ENCODE peak calls at places on chromosomes 2 and 18, in five cellular contexts. X is OCI-LY7, Z is fibroblast of pulmonary artery, A is thyroid gland, Q is lower leg skin. R is an unnamed sample.

GRCh38 chr2:241816431-241817121 is 7.6 kb downstream of the NEU4 start:
- DNase-seq in Q (no peak), Z (no peak), A (no peak), X (no peak), R (no peak)

GRCh38 chr2:85888020-85888744 is 608 bp downstream of the ST3GAL5 start:
- DNase-seq in Q (peak), Z (peak), A (peak), X (peak), R (no peak)

GRCh38 chr2:67272195-67272594 is 124.9 kb upstream of the ETAA1 start:
- DNase-seq in Z (peak), Q (no peak), X (no peak), A (no peak), R (peak)

GRCh38 chr2:29749041-29749440 is 172.3 kb downstream of the ALK start:
- DNase-seq in A (no peak), X (no peak), Z (no peak), Q (no peak), R (peak)

GRCh38 chr2:234286118-234286598 is 210.7 kb downstream of the ARL4C start:
- DNase-seq in X (no peak), Z (peak), A (no peak), Q (no peak), R (no peak)

GRCh38 chr2:211085056-211085680 is 528.8 kb downstream of the CPS1 start:
- DNase-seq in Q (no peak), A (no peak), Z (peak), X (peak), R (peak)

GRCh38 chr2:173370198-173370597 is 15.5 kb downstream of the CDCA7 start:
- DNase-seq in X (no peak), Q (no peak), A (no peak), Z (peak), R (no peak)

GRCh38 chr2:182915369-182916326 is 49.2 kb upstream of the FRZB start:
- DNase-seq in Q (no peak), A (no peak), X (no peak), Z (peak), R (peak)

GRCh38 chr2:73716518-73717250 is 20.5 kb downstream of the TPRKB start:
- DNase-seq in A (no peak), Q (no peak), Z (peak), X (no peak), R (no peak)

GRCh38 chr2:36376319-36376765 is 20.8 kb downstream of the CRIM1 start:
- DNase-seq in Z (peak), A (peak), Q (peak), X (no peak), R (peak)

GRCh38 chr18:50089702-50090101 is 105.2 kb downstream of the MYO5B start:
- DNase-seq in Z (no peak), A (no peak), X (no peak), Q (no peak), R (no peak)

GRCh38 chr2:27251786-27252185 is 11.1 kb downstream of the SLC30A3 start:
- DNase-seq in Z (no peak), X (peak), A (no peak), Q (no peak), R (no peak)

GRCh38 chr2:80971-81736 is 34.8 kb upstream of the FAM110C start:
- DNase-seq in A (no peak), Z (no peak), X (no peak), Q (no peak), R (no peak)

GRCh38 chr2:73163522-73164367 is 38.6 kb upstream of the NOTO start:
- DNase-seq in Q (peak), A (peak), Z (peak), X (peak), R (peak)

GRCh38 chr2:137764638-137765037 is 199.6 kb upstream of the HNMT start:
- DNase-seq in A (no peak), X (no peak), Q (no peak), Z (no peak), R (peak)

GRCh38 chr2:99926986-99927385 is 215.4 kb downstream of the AFF3 start:
- DNase-seq in Q (no peak), Z (no peak), X (no peak), A (no peak), R (peak)

GRCh38 chr18:37689841-37690240 is 124.2 kb upstream of the CELF4 start:
- DNase-seq in Q (no peak), X (no peak), A (no peak), Z (peak), R (no peak)

GRCh38 chr2:164655750-164656149 is 34.5 kb upstream of the GRB14 start:
- DNase-seq in X (no peak), Q (no peak), A (peak), Z (peak), R (peak)

GRCh38 chr2:234996467-234997270 is 44.9 kb downstream of the SH3BP4 start:
- DNase-seq in X (no peak), Z (peak), Q (no peak), A (no peak), R (no peak)

GRCh38 chr2:215680605-215681598 is 245.0 kb upstream of the FN1 start:
- DNase-seq in A (peak), Z (peak), X (no peak), Q (no peak), R (peak)

GRCh38 chr2:190126758-190127157 is 64.2 kb upstream of the MSTN start:
- DNase-seq in X (no peak), Z (peak), Q (no peak), A (no peak), R (no peak)

GRCh38 chr2:38155-38554 is 8.2 kb downstream of the FAM110C start:
- DNase-seq in X (no peak), A (no peak), Q (peak), Z (no peak), R (peak)

GRCh38 chr2:46331099-46331766 is 34.0 kb downstream of the EPAS1 start:
- DNase-seq in Z (no peak), A (no peak), Q (no peak), X (no peak), R (peak)

GRCh38 chr2:174066871-174067270 is 101.7 kb upstream of the SP3 start:
- DNase-seq in Q (no peak), Z (no peak), X (no peak), A (no peak), R (no peak)

GRCh38 chr2:70141754-70142589 is 48.8 kb downstream of the C2orf42 start:
- DNase-seq in Z (peak), A (peak), X (peak), Q (no peak), R (no peak)

GRCh38 chr2:169761251-169761969 is 27.8 kb downstream of the KLHL23 start:
- DNase-seq in Q (no peak), A (no peak), X (no peak), Z (no peak), R (no peak)

GRCh38 chr2:241798081-241798630 is 10.8 kb upstream of the NEU4 start:
- DNase-seq in X (no peak), Z (no peak), A (peak), Q (peak), R (no peak)

GRCh38 chr2:241811952-241812729 is 3.1 kb downstream of the NEU4 start:
- DNase-seq in Z (no peak), A (no peak), X (no peak), Q (no peak), R (no peak)

GRCh38 chr18:51194604-51195003 is 2.9 kb downstream of the MEX3C start:
- DNase-seq in A (no peak), Z (no peak), Q (no peak), X (no peak), R (no peak)

GRCh38 chr2:8767324-8767723 is 70.1 kb downstream of the KIDINS220 start:
- DNase-seq in A (no peak), Q (no peak), Z (peak), X (no peak), R (no peak)

GRCh38 chr2:156294945-156295580 is 37.5 kb downstream of the NR4A2 start:
- DNase-seq in Q (no peak), X (no peak), A (no peak), Z (no peak), R (peak)

GRCh38 chr18:76098728-76099514 is 396.1 kb downstream of the ZNF516 start:
- DNase-seq in Q (no peak), X (no peak), Z (no peak), A (no peak), R (no peak)

GRCh38 chr18:77004555-77005380 is 127.8 kb downstream of the MBP start:
- DNase-seq in A (no peak), X (no peak), Q (no peak), Z (no peak), R (no peak)

GRCh38 chr2:101515512-101515911 is 40.6 kb upstream of the RFX8 start:
- DNase-seq in X (no peak), Q (no peak), A (no peak), Z (peak), R (no peak)

GRCh38 chr18:3234457-3234856 is 13.1 kb upstream of the MYL12A start:
- DNase-seq in X (no peak), A (no peak), Z (no peak), Q (no peak), R (no peak)

GRCh38 chr2:127143851-127144782 is 37.2 kb upstream of the BIN1 start:
- DNase-seq in A (no peak), Q (no peak), X (no peak), Z (peak), R (peak)

DNA sequence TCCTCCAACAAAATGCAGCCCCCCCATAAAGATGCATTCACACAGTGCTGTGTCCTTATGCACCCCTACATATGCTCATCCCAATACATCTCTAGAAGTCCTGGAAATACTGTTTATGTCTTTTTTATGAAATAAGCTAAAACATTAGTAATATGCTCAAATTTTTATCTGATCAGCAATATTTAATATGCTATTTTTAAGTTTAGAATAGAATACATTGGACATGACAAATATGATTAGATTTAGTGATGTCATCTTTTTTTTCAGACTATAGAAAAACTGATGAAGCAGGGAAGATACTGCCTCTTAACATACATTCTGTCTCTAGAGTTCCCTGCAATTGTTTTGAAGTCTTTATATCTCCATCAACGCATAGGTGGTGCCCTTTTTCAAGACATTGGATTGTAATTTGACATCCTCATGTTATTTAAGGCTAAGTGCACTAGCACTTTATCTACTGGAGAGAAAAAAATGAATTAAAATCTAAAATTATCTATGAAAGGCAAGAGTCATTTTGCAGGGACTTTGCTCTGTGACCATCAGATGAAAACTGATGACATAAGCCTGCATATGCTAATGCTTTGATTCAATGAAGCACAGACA is 395.3 kb downstream of the LPIN1 start:
- DNase-seq in X (no peak), A (no peak), Z (no peak), Q (no peak), R (no peak)
- H3K4me3 ChIP-seq in X (no peak), A (no peak), Z (no peak), Q (no peak), R (no peak)

GRCh38 chr2:168534926-168535325 is 78.9 kb downstream of the CERS6 start:
- DNase-seq in Z (no peak), A (no peak), X (no peak), Q (no peak), R (no peak)
- TF ChIP-seq CTCF in Z (no peak), A (no peak), X (no peak), Q (no peak), R (no peak)

GRCh38 chr2:201232125-201232815 is 28.1 kb upstream of the CASP8 start:
- DNase-seq in X (peak), Z (peak), A (peak), Q (peak), R (peak)
- H3K4me3 ChIP-seq in X (peak), Z (no peak), A (no peak), Q (no peak), R (no peak)

DNA sequence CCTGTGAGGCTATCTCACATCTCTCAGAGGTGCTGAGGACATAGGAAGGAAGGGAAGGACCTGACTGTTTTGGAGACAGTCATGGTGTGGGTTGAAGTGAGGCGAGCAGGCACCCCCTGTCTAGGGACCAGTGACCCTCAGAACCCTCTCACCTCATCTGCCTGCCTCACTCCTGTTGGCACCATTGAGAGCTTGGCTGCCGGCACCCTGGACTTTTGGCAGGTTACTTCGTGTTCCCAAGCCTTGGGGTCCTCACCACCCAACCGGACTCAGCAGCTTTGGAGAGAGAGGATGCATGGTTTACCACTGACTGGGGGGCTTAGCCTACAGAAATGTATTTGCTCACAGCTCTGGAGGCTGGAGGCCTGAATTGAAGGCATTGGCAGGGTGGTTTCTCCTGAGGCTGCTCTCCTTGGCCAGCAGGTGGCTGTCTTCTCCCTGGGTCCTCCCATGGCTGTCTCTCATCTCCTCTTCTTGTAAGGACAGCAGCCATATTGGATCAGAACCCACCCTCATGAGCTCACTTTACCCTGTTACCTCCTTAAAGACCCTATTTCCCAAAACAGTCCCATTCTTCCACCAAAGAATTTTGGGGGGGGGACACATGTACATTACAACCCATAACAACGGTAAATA is 142.0 kb downstream of the TSN start:
- DNase-seq in Q (no peak), X (peak), Z (peak), A (no peak), R (peak)
- TF ChIP-seq CTCF in Q (no peak), X (peak), Z (peak), A (no peak), R (peak)

GRCh38 chr2:68908392-68908970 is 37.3 kb upstream of the BMP10 start:
- DNase-seq in X (peak), Q (peak), A (peak), Z (peak), R (peak)
- H3K4me3 ChIP-seq in X (peak), Q (no peak), A (no peak), Z (no peak), R (no peak)

GRCh38 chr2:207236156-207236935 is 70.6 kb upstream of the KLF7 start:
- DNase-seq in Q (no peak), Z (no peak), A (no peak), X (no peak), R (no peak)
- TF ChIP-seq CTCF in Q (no peak), Z (no peak), A (no peak), X (no peak), R (no peak)

DNA sequence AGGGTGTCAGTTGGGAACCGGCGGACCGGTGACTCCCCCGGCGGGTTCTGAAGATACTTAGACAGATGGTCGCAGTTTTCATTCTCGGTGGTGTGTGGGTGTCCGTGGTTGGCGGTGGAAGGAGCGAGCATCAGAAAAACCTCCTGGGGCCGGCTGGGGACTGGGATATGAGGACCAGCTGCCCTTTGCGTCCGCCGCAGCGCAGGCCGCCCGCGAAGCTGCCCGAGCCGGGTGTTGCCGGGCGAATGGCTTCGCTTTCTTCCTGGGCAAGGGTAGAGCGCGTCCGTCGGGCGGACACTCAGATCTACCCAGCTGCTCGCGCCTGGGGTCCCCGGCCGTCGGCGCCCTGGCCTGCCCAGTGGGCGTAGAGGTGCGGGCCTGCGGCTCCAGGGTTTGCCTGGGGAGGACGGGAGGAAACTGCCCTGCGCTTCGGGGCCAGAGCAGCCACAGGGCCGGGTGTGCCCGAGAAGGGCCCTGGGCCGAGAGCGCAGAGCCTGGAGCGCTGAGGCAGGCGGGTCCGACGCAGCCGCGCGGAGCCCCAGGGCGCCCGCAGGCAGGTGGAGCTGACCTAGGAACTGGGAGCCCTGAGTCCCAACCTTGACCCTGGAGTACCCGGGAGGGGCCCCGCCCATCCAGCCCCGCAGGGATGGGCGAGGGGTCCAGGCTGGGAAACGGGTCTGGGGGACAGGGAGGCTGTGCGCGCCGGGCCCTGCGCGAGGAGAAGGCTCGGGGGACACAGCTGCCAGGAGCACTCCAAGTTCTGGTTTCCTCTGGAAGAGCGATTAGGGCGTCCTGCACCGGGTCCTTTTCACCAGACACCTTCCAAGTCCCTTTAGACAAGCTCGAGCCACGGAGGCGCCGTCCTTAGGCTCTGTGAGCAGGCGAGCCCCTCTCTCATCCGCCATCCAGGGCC is 1.3 kb downstream of the TWIST2 start:
- DNase-seq in Z (peak), Q (no peak), A (no peak), X (no peak), R (peak)
- H3K4me3 ChIP-seq in Z (peak), Q (peak), A (no peak), X (no peak), R (peak)

DNA sequence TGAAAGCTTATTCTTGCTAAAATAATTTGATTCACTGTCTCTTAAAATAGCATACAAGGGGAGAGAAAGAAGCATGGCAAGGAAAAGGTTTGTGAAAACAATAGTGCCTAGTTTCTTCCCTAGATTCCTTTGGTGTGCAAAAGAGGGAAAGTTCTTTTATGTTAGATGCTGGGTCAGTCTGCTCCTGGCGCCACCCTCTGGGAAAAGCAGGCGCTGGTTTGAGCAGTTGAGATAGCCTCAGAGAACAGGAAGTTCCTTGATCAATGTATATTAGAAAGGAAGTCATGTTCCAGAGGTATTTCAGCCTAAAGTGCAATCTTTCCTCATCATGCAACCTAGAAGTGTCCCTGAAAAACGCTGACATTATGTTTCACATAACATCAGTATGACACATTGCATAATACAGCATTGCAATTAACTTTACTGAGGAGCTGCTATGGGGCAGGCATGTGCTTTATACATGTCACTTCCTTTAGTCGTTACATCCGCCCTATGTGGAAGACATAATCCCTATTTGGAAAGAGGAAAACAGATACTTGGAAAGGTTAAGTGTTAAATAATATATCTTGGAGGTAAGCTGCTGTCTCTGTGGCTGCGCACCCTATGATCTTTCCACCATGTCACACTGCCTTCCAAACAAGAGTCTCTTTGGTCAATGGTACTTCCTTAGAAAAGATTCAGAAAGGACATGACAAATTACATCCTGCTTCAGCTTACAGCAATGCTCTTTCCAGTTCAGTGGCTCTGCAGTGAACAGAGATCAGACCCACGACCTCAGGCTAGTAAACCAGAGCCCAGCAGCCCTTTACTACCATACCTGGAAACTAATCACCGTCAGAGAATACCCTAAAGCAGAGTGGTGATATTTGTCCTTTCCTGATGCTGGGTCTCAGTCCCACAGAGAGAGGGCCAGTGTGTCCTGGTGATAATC is 369.7 kb downstream of the RAD51AP2 start:
- DNase-seq in X (peak), Z (peak), A (peak), Q (no peak), R (peak)
- TF ChIP-seq CTCF in X (peak), Z (peak), A (no peak), Q (no peak), R (peak)

GRCh38 chr18:55245200-55245599 is 285.9 kb upstream of the CCDC68 start:
- DNase-seq in A (no peak), X (no peak), Z (peak), Q (no peak), R (no peak)
- H3K4me3 ChIP-seq in A (no peak), X (no peak), Z (no peak), Q (no peak), R (no peak)

R was measured in epithelial cell of esophagus.